ENCODE peak calls at places on chromosome 6, in four cellular contexts. X is heart left ventricle, G is T-cell, K is EL. M is an unnamed sample.

GRCh38 chr6:56515081-56515905 is 127.4 kb downstream of the DST start:
- DNase-seq in X (no peak), G (no peak), K (no peak), M (no peak)

GRCh38 chr6:10721850-10722569 is 860 bp upstream of the TMEM14C start:
- DNase-seq in X (no peak), G (no peak), K (peak; percentile 27), M (no peak)

GRCh38 chr6:149234051-149234962 is 83.2 kb upstream of the TAB2 start:
- DNase-seq in X (no peak), G (no peak), K (peak; percentile 56), M (peak; percentile 61)

GRCh38 chr6:158461954-158462353 is 97.9 kb upstream of the TMEM181 start:
- DNase-seq in X (no peak), G (no peak), K (no peak), M (no peak)

GRCh38 chr6:56657364-56657763 is 14.7 kb upstream of the DST start:
- DNase-seq in X (no peak), G (no peak), K (no peak), M (no peak)

GRCh38 chr6:133613231-133613630 is 275.7 kb upstream of the TCF21 start:
- DNase-seq in X (no peak), G (no peak), K (no peak), M (no peak)

GRCh38 chr6:56808871-56809359 is 146.0 kb upstream of the BEND6 start:
- DNase-seq in X (no peak), G (no peak), K (peak; percentile 98), M (peak; percentile 89)

GRCh38 chr6:106883808-106884262 is 90.7 kb downstream of the CD24 start:
- DNase-seq in X (no peak), G (no peak), K (no peak), M (no peak)

GRCh38 chr6:157714153-157714490 is 108.9 kb upstream of the SNX9 start:
- DNase-seq in X (no peak), G (no peak), K (peak; percentile 76), M (peak; percentile 58)

GRCh38 chr6:160733045-160733646 is 31.1 kb downstream of the PLG start:
- DNase-seq in X (peak; percentile 35), G (no peak), K (peak; percentile 17), M (peak; percentile 48)

GRCh38 chr6:157964139-157964538 is 17.5 kb upstream of the SYNJ2 start:
- DNase-seq in X (no peak), G (no peak), K (no peak), M (no peak)

GRCh38 chr6:3844097-3844463 is 5.1 kb upstream of the FAM50B start:
- DNase-seq in X (no peak), G (no peak), K (peak; percentile 82), M (peak; percentile 91)

GRCh38 chr6:161482517-161482903 is 208.6 kb upstream of the AGPAT4 start:
- DNase-seq in X (no peak), G (no peak), K (no peak), M (no peak)

GRCh38 chr6:42777126-42777822 is 4.6 kb upstream of the BICRAL start:
- DNase-seq in X (no peak), G (no peak), K (peak; percentile 72), M (peak; percentile 73)

GRCh38 chr6:11431455-11431937 is 106.1 kb upstream of the TMEM170B start:
- DNase-seq in X (no peak), G (no peak), K (no peak), M (no peak)

GRCh38 chr6:148064406-148065134 is 278.1 kb upstream of the SASH1 start:
- DNase-seq in X (no peak), G (no peak), K (peak; percentile 81), M (peak; percentile 80)

GRCh38 chr6:71056656-71057055 is 99.8 kb upstream of the B3GAT2 start:
- DNase-seq in X (no peak), G (no peak), K (no peak), M (no peak)

GRCh38 chr6:54238407-54238806 is 69.8 kb upstream of the TINAG start:
- DNase-seq in X (no peak), G (no peak), K (peak; percentile 12), M (no peak)

GRCh38 chr6:154448448-154449096 is 61.9 kb downstream of the CNKSR3 start:
- DNase-seq in X (no peak), G (no peak), K (peak; percentile 88), M (peak; percentile 81)

GRCh38 chr6:116557863-116558262 is 4.3 kb downstream of the CALHM4 start:
- DNase-seq in X (peak; percentile 68), G (no peak), K (peak; percentile 99), M (peak; percentile 99)

GRCh38 chr6:35505985-35506384 is 6.7 kb downstream of the TULP1 start:
- DNase-seq in X (no peak), G (no peak), K (no peak), M (no peak)

GRCh38 chr6:128336436-128337095 is 183.8 kb downstream of the PTPRK start:
- DNase-seq in X (no peak), G (no peak), K (peak; percentile 14), M (no peak)

GRCh38 chr6:129350278-129350677 is 359.7 kb downstream of the ARHGAP18 start:
- DNase-seq in X (no peak), G (no peak), K (no peak), M (no peak)

GRCh38 chr6:82240191-82240590 is 7.4 kb downstream of the IBTK start:
- DNase-seq in X (no peak), G (no peak), K (no peak), M (no peak)

GRCh38 chr6:122381494-122382083 is 17.9 kb upstream of the HSF2 start:
- DNase-seq in X (peak; percentile 40), G (peak; percentile 35), K (peak; percentile 67), M (peak; percentile 74)